ENCODE peak calls at places on chromosomes 4 and X, in eight cellular contexts. I is A549, H is Calu3, U is bronchial epithelial cell, W is Peyer's patch, K is natural killer cell, S is dorsolateral prefrontal cortex, M is left lung. E is an unnamed sample.
A peak's percentile ranks its signal among the peaks of the same experiment; 100 is the strongest.

GRCh38 chr4:98932539-98932938 is 3.6 kb upstream of the EIF4E start:
- DNase-seq in I (no peak), H (no peak), U (peak; percentile 88), W (no peak), K (no peak), S (no peak), M (no peak), E (no peak)

GRCh38 chrX:107935200-107935599 is 47.0 kb downstream of the TEX13B start:
- DNase-seq in I (no peak), H (peak; percentile 18), U (peak; percentile 90), W (no peak), K (no peak), S (no peak), M (no peak), E (no peak)

GRCh38 chr4:37876156-37876555 is 14.7 kb upstream of the TBC1D1 start:
- DNase-seq in I (no peak), H (no peak), U (no peak), W (no peak), K (no peak), S (no peak), M (no peak), E (no peak)

GRCh38 chr4:2075987-2076907 is 17.1 kb downstream of the NAT8L start:
- DNase-seq in I (no peak), H (no peak), U (no peak), W (no peak), K (no peak), S (no peak), M (no peak), E (peak; percentile 11)

GRCh38 chr4:93217423-93217822 is 611.1 kb upstream of the ATOH1 start:
- DNase-seq in I (no peak), H (no peak), U (no peak), W (no peak), K (no peak), S (no peak), M (no peak), E (no peak)

GRCh38 chrX:40282901-40283674 is 185.3 kb upstream of the BCOR start:
- DNase-seq in I (no peak), H (no peak), U (no peak), W (no peak), K (no peak), S (no peak), M (no peak), E (no peak)

GRCh38 chr4:74953647-74954046 is 20.7 kb downstream of the PARM1 start:
- DNase-seq in I (no peak), H (no peak), U (no peak), W (no peak), K (no peak), S (no peak), M (no peak), E (no peak)

GRCh38 chr4:158018090-158018808 is 154.6 kb downstream of the GASK1B start:
- DNase-seq in I (no peak), H (no peak), U (no peak), W (no peak), K (no peak), S (no peak), M (no peak), E (no peak)

GRCh38 chrX:152343306-152343705 is 107.8 kb downstream of the GABRA3 start:
- DNase-seq in I (no peak), H (no peak), U (no peak), W (no peak), K (no peak), S (no peak), M (no peak), E (no peak)

GRCh38 chrX:78543281-78543680 is 115.8 kb downstream of the RTL3 start:
- DNase-seq in I (no peak), H (no peak), U (no peak), W (no peak), K (no peak), S (no peak), M (no peak), E (no peak)

GRCh38 chr4:28558871-28559270 is 1698.2 kb downstream of the STIM2 start:
- DNase-seq in I (no peak), H (no peak), U (no peak), W (no peak), K (no peak), S (no peak), M (no peak), E (no peak)

GRCh38 chrX:27842867-27843266 is 35.1 kb downstream of the MAGEB10 start:
- DNase-seq in I (no peak), H (no peak), U (no peak), W (no peak), K (no peak), S (no peak), M (no peak), E (no peak)

GRCh38 chr4:108359130-108359709 is 190.5 kb upstream of the LEF1 start:
- DNase-seq in I (no peak), H (no peak), U (no peak), W (peak; percentile 38), K (no peak), S (no peak), M (no peak), E (no peak)

GRCh38 chr4:153154010-153154975 is 50.0 kb upstream of the TRIM2 start:
- DNase-seq in I (no peak), H (peak; percentile 34), U (peak; percentile 73), W (no peak), K (no peak), S (no peak), M (no peak), E (no peak)

GRCh38 chr4:185573651-185574199 is 38.4 kb upstream of the PDLIM3 start:
- DNase-seq in I (peak; percentile 3), H (peak; percentile 48), U (peak; percentile 81), W (no peak), K (no peak), S (no peak), M (no peak), E (peak; percentile 30)

GRCh38 chrX:15761564-15762191 is 23.6 kb downstream of the CA5B start:
- DNase-seq in I (peak; percentile 42), H (peak; percentile 8), U (no peak), W (no peak), K (no peak), S (no peak), M (no peak), E (peak; percentile 15)

GRCh38 chrX:11053351-11053750 is 57.8 kb upstream of the HCCS start:
- DNase-seq in I (no peak), H (no peak), U (no peak), W (no peak), K (no peak), S (no peak), M (no peak), E (no peak)

GRCh38 chrX:102651242-102651967 is at the start of gene GPRASP1:
- DNase-seq in I (no peak), H (no peak), U (no peak), W (peak; percentile 63), K (peak; percentile 48), S (peak; percentile 40), M (peak; percentile 79), E (peak; percentile 67)

GRCh38 chrX:39855748-39856129 is 242.0 kb downstream of the BCOR start:
- DNase-seq in I (peak; percentile 28), H (peak; percentile 45), U (peak; percentile 44), W (peak; percentile 66), K (peak; percentile 44), S (no peak), M (no peak), E (no peak)

GRCh38 chrX:79477691-79478090 is 110.6 kb upstream of the ITM2A start:
- DNase-seq in I (no peak), H (no peak), U (peak; percentile 2), W (no peak), K (no peak), S (no peak), M (no peak), E (no peak)

GRCh38 chr4:13903851-13904340 is 276.4 kb upstream of the BOD1L1 start:
- DNase-seq in I (no peak), H (no peak), U (no peak), W (no peak), K (no peak), S (no peak), M (no peak), E (no peak)

GRCh38 chrX:133229361-133229760 is 11.2 kb upstream of the TFDP3 start:
- DNase-seq in I (no peak), H (peak; percentile 23), U (peak; percentile 94), W (no peak), K (no peak), S (no peak), M (no peak), E (no peak)

GRCh38 chr4:123505077-123505456 is 108.5 kb downstream of the SPRY1 start:
- DNase-seq in I (no peak), H (no peak), U (no peak), W (no peak), K (no peak), S (no peak), M (no peak), E (no peak)

GRCh38 chr4:115110191-115111166 is 2.9 kb downstream of the NDST4 start:
- DNase-seq in I (no peak), H (no peak), U (no peak), W (no peak), K (no peak), S (no peak), M (no peak), E (no peak)

GRCh38 chrX:15946783-15947550 is 92.4 kb upstream of the AP1S2 start:
- DNase-seq in I (no peak), H (peak; percentile 9), U (peak; percentile 87), W (no peak), K (no peak), S (no peak), M (no peak), E (peak; percentile 15)

GRCh38 chr4:663438-664428 is 10.3 kb downstream of the ATP5ME start:
- DNase-seq in I (no peak), H (no peak), U (no peak), W (peak; percentile 81), K (peak; percentile 76), S (no peak), M (peak; percentile 92), E (peak; percentile 68)
- TF ChIP-seq CTCF in I (no peak), H (no peak), U (no peak), W (no peak), K (no peak), S (no peak), M (no peak), E (peak; percentile 19)

GRCh38 chr4:118833192-118833820 is 2.6 kb downstream of the SEC24D start:
- DNase-seq in I (no peak), H (no peak), U (peak; percentile 33), W (no peak), K (no peak), S (no peak), M (no peak), E (no peak)
- TF ChIP-seq CTCF in I (no peak), H (no peak), U (no peak), W (no peak), K (no peak), S (no peak), M (no peak), E (no peak)

GRCh38 chr4:112897548-112897947 is 151.9 kb upstream of the ANK2 start:
- DNase-seq in I (no peak), H (no peak), U (peak; percentile 7), W (no peak), K (no peak), S (no peak), M (no peak), E (peak; percentile 69)
- TF ChIP-seq CTCF in I (no peak), H (no peak), U (no peak), W (no peak), K (no peak), S (peak; percentile 17), M (no peak), E (no peak)

DNA sequence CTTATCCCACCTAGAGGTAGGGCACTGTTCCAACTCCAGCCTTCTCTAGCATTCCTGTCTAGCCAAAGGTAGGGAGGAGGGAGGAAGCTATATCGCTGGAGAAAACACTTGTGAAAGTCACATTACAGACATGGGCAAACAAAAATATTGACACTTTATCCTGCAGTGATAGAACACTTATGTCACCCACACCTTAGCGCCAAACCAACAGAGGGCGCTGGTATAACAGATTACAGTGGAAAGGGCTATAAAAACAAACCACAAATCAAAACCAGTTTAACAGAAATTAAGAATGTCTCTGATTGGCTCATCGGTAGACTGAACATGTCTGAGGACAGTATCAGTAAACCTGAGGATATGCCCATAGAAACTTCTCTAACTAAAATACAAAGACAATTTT is 451.3 kb downstream of the TLL1 start:
- DNase-seq in I (no peak), H (peak; percentile 50), U (peak; percentile 51), W (no peak), K (no peak), S (no peak), M (no peak), E (peak; percentile 56)
- TF ChIP-seq CTCF in I (no peak), H (peak; percentile 13), U (peak; percentile 49), W (peak; percentile 37), K (no peak), S (no peak), M (no peak), E (no peak)

E was measured in glutamatergic neuron.